ENCODE peak calls at places on chromosomes 11 and 22, in ten cellular contexts. J, N, B, C, U, I, L, Y, X and K are unnamed samples.

GRCh38 chr11:32420937-32421532 is 14.3 kb downstream of the WT1 start:
- DNase-seq in J (no peak), N (peak; percentile 16), B (no peak), C (no peak), U (no peak), I (no peak), L (no peak), Y (no peak), X (no peak), K (no peak)

GRCh38 chr11:113255741-113256140 is 58.6 kb upstream of the TTC12 start:
- DNase-seq in J (no peak), N (no peak), B (no peak), C (no peak), U (no peak), I (no peak), L (no peak), Y (no peak), X (no peak), K (no peak)

GRCh38 chr11:125165111-125165663 is 636 bp downstream of the PKNOX2 start:
- DNase-seq in J (peak; percentile 97), N (peak; percentile 81), B (no peak), C (no peak), U (peak; percentile 37), I (peak; percentile 66), L (no peak), Y (peak; percentile 80), X (no peak), K (no peak)

GRCh38 chr11:71331631-71332030 is 79.3 kb upstream of the SHANK2 start:
- DNase-seq in J (peak; percentile 18), N (no peak), B (no peak), C (no peak), U (no peak), I (no peak), L (no peak), Y (no peak), X (no peak), K (no peak)

GRCh38 chr11:45304111-45304991 is 18.2 kb upstream of the SYT13 start:
- DNase-seq in J (no peak), N (no peak), B (no peak), C (no peak), U (no peak), I (no peak), L (no peak), Y (no peak), X (no peak), K (no peak)

GRCh38 chr11:35267504-35267903 is 128.5 kb downstream of the CD44 start:
- DNase-seq in J (peak; percentile 46), N (no peak), B (no peak), C (no peak), U (no peak), I (no peak), L (no peak), Y (no peak), X (no peak), K (no peak)

GRCh38 chr11:44575288-44575672 is 9.8 kb downstream of the CD82 start:
- DNase-seq in J (peak; percentile 94), N (peak; percentile 1), B (no peak), C (no peak), U (no peak), I (no peak), L (no peak), Y (no peak), X (no peak), K (no peak)

GRCh38 chr11:1896468-1896867 is 4.8 kb upstream of the PRR33 start:
- DNase-seq in J (no peak), N (no peak), B (no peak), C (no peak), U (no peak), I (no peak), L (no peak), Y (no peak), X (no peak), K (no peak)

GRCh38 chr11:34425863-34426262 is 12.9 kb upstream of the CAT start:
- DNase-seq in J (no peak), N (no peak), B (no peak), C (no peak), U (no peak), I (no peak), L (no peak), Y (no peak), X (no peak), K (no peak)

GRCh38 chr22:19568337-19569311 is 44.4 kb upstream of the CLDN5 start:
- DNase-seq in J (peak; percentile 88), N (no peak), B (no peak), C (no peak), U (no peak), I (no peak), L (no peak), Y (no peak), X (no peak), K (no peak)

DNA sequence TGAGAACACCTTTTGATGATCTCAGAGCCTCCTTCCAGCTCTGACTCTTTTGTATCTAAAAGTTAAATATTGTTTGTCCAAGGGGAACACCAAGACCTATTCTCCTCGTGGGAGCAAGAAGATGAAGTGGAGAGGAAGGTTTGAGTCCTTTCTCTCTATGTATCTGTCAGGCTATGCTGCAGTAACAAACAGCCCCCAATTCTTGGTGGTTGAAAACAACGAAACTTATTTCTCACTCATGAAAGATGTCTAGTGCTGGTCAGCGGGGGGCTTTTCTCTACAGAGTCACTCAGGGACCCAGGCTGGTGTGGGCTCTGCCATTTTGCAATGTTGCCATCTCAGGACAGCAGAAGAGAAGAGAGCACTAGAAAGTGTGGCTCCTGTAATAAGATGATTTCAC is 6.2 kb upstream of the CRYBB2 start:
- DNase-seq in J (no peak), N (no peak), B (no peak), C (no peak), U (no peak), I (no peak), L (no peak), Y (no peak), X (no peak), K (no peak)
- H3K4me1 ChIP-seq in J (no peaks in the 10 kb centered on the region), N (no peaks in the 10 kb centered on the region), B (no peaks in the 10 kb centered on the region), C (no peaks in the 10 kb centered on the region), U (no peaks in the 10 kb centered on the region), I (no peaks in the 10 kb centered on the region), L (no peaks in the 10 kb centered on the region), Y (no peaks in the 10 kb centered on the region), X (no peaks in the 10 kb centered on the region), K (no peaks in the 10 kb centered on the region)

GRCh38 chr11:114400222-114400973 is at the start of the genes C11orf71 and RBM7:
- DNase-seq in J (peak; percentile 94), N (peak; percentile 93), B (peak; percentile 99), C (peak; percentile 82), U (peak; percentile 97), I (peak; percentile 97), L (peak; percentile 98), Y (peak; percentile 99), X (peak; percentile 95), K (peak; percentile 95)
- H3K4me3 ChIP-seq in J (peak within 1 kb of the TSS; percentile 84), N (peak within 1 kb of the TSS; percentile 93), B (peak within 1 kb of the TSS; percentile 74), C (peak within 1 kb of the TSS; percentile 85), U (peak within 1 kb of the TSS; percentile 83), I (peak within 1 kb of the TSS; percentile 84), L (peak within 1 kb of the TSS; percentile 72), Y (peak within 1 kb of the TSS; percentile 64), X (peak within 1 kb of the TSS; percentile 86), K (peak within 1 kb of the TSS; percentile 95)

GRCh38 chr22:30373331-30374325 is 13.6 kb downstream of the RNF215 start:
- DNase-seq in J (peak; percentile 68), N (no peak), B (no peak), C (no peak), U (no peak), I (no peak), L (no peak), Y (no peak), X (no peak), K (no peak)

GRCh38 chr22:30370681-30371080 is 13.9 kb downstream of the CCDC157 start:
- DNase-seq in J (no peak), N (peak; percentile 55), B (no peak), C (no peak), U (no peak), I (no peak), L (no peak), Y (no peak), X (no peak), K (no peak)

GRCh38 chr22:30371321-30371720 is 14.5 kb downstream of the CCDC157 start:
- DNase-seq in J (peak; percentile 71), N (no peak), B (no peak), C (no peak), U (no peak), I (no peak), L (no peak), Y (no peak), X (no peak), K (no peak)

GRCh38 chr22:30371981-30372380 is 15.2 kb downstream of the CCDC157 start:
- DNase-seq in J (no peak), N (no peak), B (no peak), C (no peak), U (no peak), I (no peak), L (no peak), Y (no peak), X (no peak), K (no peak)

DNA sequence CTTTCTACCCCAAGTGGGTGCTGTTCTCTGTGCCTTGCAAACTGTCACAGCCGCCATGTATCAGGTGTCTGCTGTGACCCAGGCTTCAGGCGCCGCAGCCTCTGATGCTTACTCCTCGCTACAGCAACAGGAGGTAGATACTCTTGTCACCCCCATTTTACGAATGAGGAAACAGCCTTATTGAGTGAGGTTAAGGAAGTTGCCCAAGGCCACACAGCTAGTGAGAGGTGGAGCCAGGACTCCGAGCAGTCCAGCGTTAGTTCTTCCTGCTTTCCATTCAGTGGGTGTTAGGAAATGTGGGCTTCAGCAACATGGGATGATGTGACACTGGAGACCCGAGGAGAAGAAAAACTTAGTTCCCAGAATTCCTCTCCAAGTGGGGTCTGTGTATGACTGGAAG is 14.3 kb downstream of the RNF215 start:
- DNase-seq in J (peak; percentile 69), N (no peak), B (no peak), C (no peak), U (no peak), I (no peak), L (no peak), Y (no peak), X (no peak), K (no peak)
- H3K4me1 ChIP-seq in J (no peaks in the 10 kb centered on the region), N (no peaks in the 10 kb centered on the region), B (no peaks in the 10 kb centered on the region), C (no peaks in the 10 kb centered on the region), U (no peaks in the 10 kb centered on the region), I (no peaks in the 10 kb centered on the region), L (no peaks in the 10 kb centered on the region), Y (no peaks in the 10 kb centered on the region), X (no peaks in the 10 kb centered on the region), K (peaks cover 4% of the 10 kb centered on the region)

GRCh38 chr11:60919320-60919719 is 4.9 kb upstream of the TMEM132A start:
- DNase-seq in J (no peak), N (no peak), B (no peak), C (no peak), U (no peak), I (no peak), L (no peak), Y (no peak), X (no peak), K (no peak)

GRCh38 chr11:60918251-60918940 is 4.4 kb downstream of the TMEM109 start:
- DNase-seq in J (no peak), N (no peak), B (no peak), C (no peak), U (no peak), I (no peak), L (no peak), Y (no peak), X (no peak), K (no peak)

GRCh38 chr11:60919956-60920355 is 4.3 kb upstream of the TMEM132A start:
- DNase-seq in J (peak; percentile 87), N (no peak), B (no peak), C (no peak), U (no peak), I (no peak), L (no peak), Y (no peak), X (no peak), K (no peak)

GRCh38 chr11:60917267-60917666 is 3.3 kb downstream of the TMEM109 start:
- DNase-seq in J (no peak), N (no peak), B (no peak), C (no peak), U (no peak), I (no peak), L (no peak), Y (no peak), X (no peak), K (no peak)

GRCh38 chr11:60918941-60919275 is 5.0 kb downstream of the TMEM109 start:
- DNase-seq in J (peak; percentile 91), N (no peak), B (no peak), C (no peak), U (no peak), I (no peak), L (no peak), Y (no peak), X (no peak), K (no peak)
- H3K4me3 ChIP-seq in J (no peak overlapping the region), N (no peak overlapping the region), B (no peak overlapping the region), C (no peak overlapping the region), U (no peak overlapping the region), I (no peak overlapping the region), L (no peak overlapping the region), Y (no peak overlapping the region), X (no peak overlapping the region), K (no peak overlapping the region)